ENCODE peak calls at places on chromosomes 12 and 14, in six cellular contexts. V is astrocyte of the spinal cord, M is cardiac muscle cell, E is AG10803, A is GM12865, X is psoas muscle. N is an unnamed sample.

GRCh38 chr12:56071648-56072047 is 8.3 kb upstream of the ERBB3 start:
- DNase-seq in V (no peak), M (no peak), E (peak; percentile 75), A (no peak), X (no peak), N (peak; percentile 72)

GRCh38 chr14:101727611-101728010 is 33.9 kb upstream of the PPP2R5C start:
- DNase-seq in V (no peak), M (no peak), E (no peak), A (no peak), X (no peak), N (no peak)

GRCh38 chr12:45893240-45893639 is 97.1 kb downstream of the SCAF11 start:
- DNase-seq in V (no peak), M (no peak), E (peak; percentile 13), A (no peak), X (no peak), N (no peak)

GRCh38 chr14:79516009-79516408 is 695.3 kb downstream of the DIO2 start:
- DNase-seq in V (no peak), M (no peak), E (no peak), A (no peak), X (no peak), N (no peak)

GRCh38 chr14:99410019-99410418 is 70.6 kb downstream of the SETD3 start:
- DNase-seq in V (no peak), M (no peak), E (no peak), A (no peak), X (no peak), N (no peak)

GRCh38 chr14:37591941-37592287 is 3.1 kb downstream of the FOXA1 start:
- DNase-seq in V (no peak), M (no peak), E (no peak), A (no peak), X (no peak), N (no peak)

GRCh38 chr14:93717222-93717967 is 70.9 kb downstream of the PRIMA1 start:
- DNase-seq in V (no peak), M (no peak), E (no peak), A (no peak), X (no peak), N (no peak)

GRCh38 chr12:46855760-46856159 is 30.0 kb upstream of the SLC38A4 start:
- DNase-seq in V (peak; percentile 17), M (no peak), E (no peak), A (no peak), X (no peak), N (no peak)

GRCh38 chr14:60648934-60649814 is at the start of gene SIX1:
- DNase-seq in V (peak; percentile 95), M (peak; percentile 90), E (peak; percentile 92), A (peak; percentile 83), X (peak; percentile 92), N (peak; percentile 87)

GRCh38 chr12:65083581-65083980 is 37.5 kb downstream of the WIF1 start:
- DNase-seq in V (no peak), M (no peak), E (no peak), A (no peak), X (no peak), N (no peak)
- TF ChIP-seq CTCF in V (no peak), M (no peak), E (no peak), A (no peak), X (no peak), N (no peak)

DNA sequence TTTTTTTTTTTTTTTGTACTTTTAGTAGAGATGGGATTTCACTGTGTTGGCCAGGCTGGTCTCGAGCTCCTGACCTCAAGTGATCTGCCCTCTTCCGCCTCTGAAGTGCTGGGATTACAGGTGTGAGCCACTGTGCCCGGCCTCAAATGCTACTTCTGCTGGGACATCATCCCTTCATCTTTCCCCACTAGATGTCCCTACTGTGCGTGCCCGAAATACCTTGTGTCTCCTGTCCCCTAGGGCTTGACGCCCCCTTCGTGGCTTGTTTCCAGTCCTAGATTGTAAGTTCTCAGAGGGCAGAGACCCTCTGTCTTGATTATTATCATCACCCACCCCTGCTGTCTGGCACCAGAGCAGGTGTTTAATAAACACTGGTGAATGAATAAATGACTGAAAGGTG is 14.9 kb downstream of the CCDC63 start:
- DNase-seq in V (no peak), M (no peak), E (no peak), A (no peak), X (no peak), N (no peak)
- TF ChIP-seq CTCF in V (no peak), M (no peak), E (no peak), A (peak; percentile 25), X (no peak), N (no peak)

GRCh38 chr12:51202650-51203198 is 15.1 kb downstream of the POU6F1 start:
- DNase-seq in V (no peak), M (no peak), E (no peak), A (no peak), X (no peak), N (no peak)
- TF ChIP-seq CTCF in V (no peak), M (no peak), E (no peak), A (no peak), X (no peak), N (no peak)

GRCh38 chr12:121798807-121799174 is 5.0 kb upstream of the SETD1B start:
- DNase-seq in V (no peak), M (no peak), E (no peak), A (no peak), X (no peak), N (no peak)

GRCh38 chr12:121797937-121798801 is 4.7 kb upstream of the RHOF start:
- DNase-seq in V (peak; percentile 54), M (no peak), E (no peak), A (no peak), X (peak; percentile 92), N (no peak)

GRCh38 chr12:121799175-121799841 is 4.5 kb upstream of the SETD1B start:
- DNase-seq in V (peak; percentile 81), M (peak; percentile 84), E (peak; percentile 92), A (peak; percentile 84), X (peak; percentile 92), N (peak; percentile 85)

GRCh38 chr12:121795029-121795977 is 1.8 kb upstream of the RHOF start:
- DNase-seq in V (peak; percentile 84), M (peak; percentile 85), E (peak; percentile 77), A (peak; percentile 91), X (peak; percentile 93), N (peak; percentile 68)

GRCh38 chr12:121796855-121797751 is 3.6 kb upstream of the RHOF start:
- DNase-seq in V (peak; percentile 88), M (peak; percentile 94), E (peak; percentile 88), A (no peak), X (peak; percentile 98), N (peak; percentile 85)
- TF ChIP-seq CTCF in V (peak; percentile 40), M (peak; percentile 37), E (peak; percentile 36), A (no peak), X (peak; percentile 41), N (peak; percentile 68)

GRCh38 chr14:34865889-34866574 is 9.1 kb downstream of the BAZ1A start:
- DNase-seq in V (no peak), M (no peak), E (no peak), A (no peak), X (no peak), N (no peak)
- TF ChIP-seq CTCF in V (no peak), M (no peak), E (no peak), A (no peak), X (no peak), N (peak; percentile 20)